ENCODE peak calls at places on chromosomes 6 and 20, in five cellular contexts. One of them, this sample, is unnamed.

GRCh38 chr20:45372646-45373352 is 5.3 kb downstream of the TP53TG5 start:
- DNase-seq in choroid plexus epithelial cell: no peak
- DNase-seq in ovary: no peak
- DNase-seq in fibroblast of mammary gland: no peak
- DNase-seq in HFF-Myc: no peak
- DNase-seq in this sample: peak

GRCh38 chr6:36442671-36443497 is at the start of the genes KCTD20 and PXT1:
- DNase-seq in choroid plexus epithelial cell: peak
- DNase-seq in ovary: peak
- DNase-seq in fibroblast of mammary gland: peak
- DNase-seq in HFF-Myc: peak
- DNase-seq in this sample: peak

GRCh38 chr20:51541189-51542032 is 1.1 kb downstream of the NFATC2 start:
- DNase-seq in choroid plexus epithelial cell: peak
- DNase-seq in ovary: peak
- DNase-seq in fibroblast of mammary gland: peak
- DNase-seq in HFF-Myc: no peak
- DNase-seq in this sample: peak

GRCh38 chr6:85126448-85127178 is 323.3 kb upstream of the NT5E start:
- DNase-seq in choroid plexus epithelial cell: peak
- DNase-seq in ovary: peak
- DNase-seq in fibroblast of mammary gland: peak
- DNase-seq in HFF-Myc: peak
- DNase-seq in this sample: peak

GRCh38 chr20:1426231-1426849 is 33.5 kb upstream of the FKBP1A start:
- DNase-seq in choroid plexus epithelial cell: no peak
- DNase-seq in ovary: no peak
- DNase-seq in fibroblast of mammary gland: no peak
- DNase-seq in HFF-Myc: no peak
- DNase-seq in this sample: no peak

GRCh38 chr6:138428943-138429616 is 25.1 kb downstream of the HEBP2 start:
- DNase-seq in choroid plexus epithelial cell: peak
- DNase-seq in ovary: no peak
- DNase-seq in fibroblast of mammary gland: peak
- DNase-seq in HFF-Myc: peak
- DNase-seq in this sample: peak

GRCh38 chr6:75205776-75206334 is at the start of gene COL12A1:
- DNase-seq in choroid plexus epithelial cell: peak
- DNase-seq in ovary: peak
- DNase-seq in fibroblast of mammary gland: peak
- DNase-seq in HFF-Myc: peak
- DNase-seq in this sample: peak

GRCh38 chr6:27332692-27333641 is 20.9 kb upstream of the POM121L2 start:
- DNase-seq in choroid plexus epithelial cell: peak
- DNase-seq in ovary: peak
- DNase-seq in fibroblast of mammary gland: peak
- DNase-seq in HFF-Myc: peak
- DNase-seq in this sample: peak

GRCh38 chr6:139290787-139291294 is 957 bp downstream of the TXLNB start:
- DNase-seq in choroid plexus epithelial cell: peak
- DNase-seq in ovary: no peak
- DNase-seq in fibroblast of mammary gland: peak
- DNase-seq in HFF-Myc: no peak
- DNase-seq in this sample: no peak

GRCh38 chr6:149216459-149216858 is 101.1 kb upstream of the TAB2 start:
- DNase-seq in choroid plexus epithelial cell: no peak
- DNase-seq in ovary: no peak
- DNase-seq in fibroblast of mammary gland: no peak
- DNase-seq in HFF-Myc: no peak
- DNase-seq in this sample: no peak

GRCh38 chr6:158847786-158848185 is 28.6 kb upstream of the EZR start:
- DNase-seq in choroid plexus epithelial cell: no peak
- DNase-seq in ovary: no peak
- DNase-seq in fibroblast of mammary gland: no peak
- DNase-seq in HFF-Myc: no peak
- DNase-seq in this sample: peak

GRCh38 chr6:55983861-55984260 is 108.5 kb upstream of the BMP5 start:
- DNase-seq in choroid plexus epithelial cell: no peak
- DNase-seq in ovary: no peak
- DNase-seq in fibroblast of mammary gland: no peak
- DNase-seq in HFF-Myc: no peak
- DNase-seq in this sample: no peak

GRCh38 chr20:37147250-37147649 is 31.9 kb upstream of the RPN2 start:
- DNase-seq in choroid plexus epithelial cell: no peak
- DNase-seq in ovary: no peak
- DNase-seq in fibroblast of mammary gland: no peak
- DNase-seq in HFF-Myc: no peak
- DNase-seq in this sample: no peak

GRCh38 chr6:114740547-114740946 is 397.7 kb upstream of the HS3ST5 start:
- DNase-seq in choroid plexus epithelial cell: no peak
- DNase-seq in ovary: no peak
- DNase-seq in fibroblast of mammary gland: no peak
- DNase-seq in HFF-Myc: no peak
- DNase-seq in this sample: no peak

GRCh38 chr6:159941286-159942113 is 27.4 kb upstream of the IGF2R start:
- DNase-seq in choroid plexus epithelial cell: peak
- DNase-seq in ovary: no peak
- DNase-seq in fibroblast of mammary gland: peak
- DNase-seq in HFF-Myc: no peak
- DNase-seq in this sample: peak

GRCh38 chr6:52317841-52318581 is 33.5 kb upstream of the MCM3 start:
- DNase-seq in choroid plexus epithelial cell: peak
- DNase-seq in ovary: no peak
- DNase-seq in fibroblast of mammary gland: peak
- DNase-seq in HFF-Myc: no peak
- DNase-seq in this sample: peak

GRCh38 chr6:40308533-40309306 is 278.4 kb downstream of the LRFN2 start:
- DNase-seq in choroid plexus epithelial cell: peak
- DNase-seq in ovary: peak
- DNase-seq in fibroblast of mammary gland: peak
- DNase-seq in HFF-Myc: peak
- DNase-seq in this sample: peak

GRCh38 chr20:48760403-48760889 is 67.4 kb downstream of the PREX1 start:
- DNase-seq in choroid plexus epithelial cell: peak
- DNase-seq in ovary: no peak
- DNase-seq in fibroblast of mammary gland: peak
- DNase-seq in HFF-Myc: no peak
- DNase-seq in this sample: peak

GRCh38 chr6:35050988-35051330 is 90.2 kb downstream of the TCP11 start:
- DNase-seq in choroid plexus epithelial cell: no peak
- DNase-seq in ovary: no peak
- DNase-seq in fibroblast of mammary gland: no peak
- DNase-seq in HFF-Myc: no peak
- DNase-seq in this sample: no peak

GRCh38 chr6:112311950-112312547 is 35.1 kb upstream of the RFPL4B start:
- DNase-seq in choroid plexus epithelial cell: peak
- DNase-seq in ovary: no peak
- DNase-seq in fibroblast of mammary gland: peak
- DNase-seq in HFF-Myc: no peak
- DNase-seq in this sample: peak

GRCh38 chr6:160040055-160040454 is 71.2 kb downstream of the IGF2R start:
- DNase-seq in choroid plexus epithelial cell: no peak
- DNase-seq in ovary: no peak
- DNase-seq in fibroblast of mammary gland: no peak
- DNase-seq in HFF-Myc: no peak
- DNase-seq in this sample: no peak

GRCh38 chr6:87618531-87618930 is 28.6 kb downstream of the ORC3 start:
- DNase-seq in choroid plexus epithelial cell: peak
- DNase-seq in ovary: no peak
- DNase-seq in fibroblast of mammary gland: peak
- DNase-seq in HFF-Myc: no peak
- DNase-seq in this sample: no peak

GRCh38 chr20:60233006-60233405 is 274.8 kb downstream of the CDH26 start:
- DNase-seq in choroid plexus epithelial cell: no peak
- DNase-seq in ovary: no peak
- DNase-seq in fibroblast of mammary gland: peak
- DNase-seq in HFF-Myc: no peak
- DNase-seq in this sample: no peak

GRCh38 chr20:12965212-12965879 is 43.4 kb upstream of the SPTLC3 start:
- DNase-seq in choroid plexus epithelial cell: no peak
- DNase-seq in ovary: no peak
- DNase-seq in fibroblast of mammary gland: peak
- DNase-seq in HFF-Myc: no peak
- DNase-seq in this sample: no peak

GRCh38 chr6:48412656-48413055 is 301.7 kb upstream of the PTCHD4 start:
- DNase-seq in choroid plexus epithelial cell: no peak
- DNase-seq in ovary: no peak
- DNase-seq in fibroblast of mammary gland: no peak
- DNase-seq in HFF-Myc: no peak
- DNase-seq in this sample: no peak

GRCh38 chr6:166751051-166751595 is 124.1 kb upstream of the RPS6KA2 start:
- DNase-seq in choroid plexus epithelial cell: no peak
- DNase-seq in ovary: no peak
- DNase-seq in fibroblast of mammary gland: no peak
- DNase-seq in HFF-Myc: no peak
- DNase-seq in this sample: no peak

GRCh38 chr20:24604966-24605365 is 135.5 kb downstream of the SYNDIG1 start:
- DNase-seq in choroid plexus epithelial cell: no peak
- DNase-seq in ovary: no peak
- DNase-seq in fibroblast of mammary gland: no peak
- DNase-seq in HFF-Myc: no peak
- DNase-seq in this sample: no peak

GRCh38 chr20:53004267-53004813 is 32.2 kb downstream of the TSHZ2 start:
- DNase-seq in choroid plexus epithelial cell: no peak
- DNase-seq in ovary: no peak
- DNase-seq in fibroblast of mammary gland: no peak
- DNase-seq in HFF-Myc: no peak
- DNase-seq in this sample: no peak

GRCh38 chr6:166471797-166472260 is 89.1 kb upstream of the MPC1 start:
- DNase-seq in choroid plexus epithelial cell: no peak
- DNase-seq in ovary: peak
- DNase-seq in fibroblast of mammary gland: no peak
- DNase-seq in HFF-Myc: no peak
- DNase-seq in this sample: no peak

GRCh38 chr6:31567531-31568370 is 4.3 kb upstream of the LTA start:
- DNase-seq in choroid plexus epithelial cell: no peak
- DNase-seq in ovary: no peak
- DNase-seq in fibroblast of mammary gland: no peak
- DNase-seq in HFF-Myc: no peak
- DNase-seq in this sample: no peak

GRCh38 chr6:43635387-43636311 is at the start of gene MAD2L1BP:
- DNase-seq in choroid plexus epithelial cell: peak
- DNase-seq in ovary: peak
- DNase-seq in fibroblast of mammary gland: peak
- DNase-seq in HFF-Myc: no peak
- DNase-seq in this sample: peak

DNA sequence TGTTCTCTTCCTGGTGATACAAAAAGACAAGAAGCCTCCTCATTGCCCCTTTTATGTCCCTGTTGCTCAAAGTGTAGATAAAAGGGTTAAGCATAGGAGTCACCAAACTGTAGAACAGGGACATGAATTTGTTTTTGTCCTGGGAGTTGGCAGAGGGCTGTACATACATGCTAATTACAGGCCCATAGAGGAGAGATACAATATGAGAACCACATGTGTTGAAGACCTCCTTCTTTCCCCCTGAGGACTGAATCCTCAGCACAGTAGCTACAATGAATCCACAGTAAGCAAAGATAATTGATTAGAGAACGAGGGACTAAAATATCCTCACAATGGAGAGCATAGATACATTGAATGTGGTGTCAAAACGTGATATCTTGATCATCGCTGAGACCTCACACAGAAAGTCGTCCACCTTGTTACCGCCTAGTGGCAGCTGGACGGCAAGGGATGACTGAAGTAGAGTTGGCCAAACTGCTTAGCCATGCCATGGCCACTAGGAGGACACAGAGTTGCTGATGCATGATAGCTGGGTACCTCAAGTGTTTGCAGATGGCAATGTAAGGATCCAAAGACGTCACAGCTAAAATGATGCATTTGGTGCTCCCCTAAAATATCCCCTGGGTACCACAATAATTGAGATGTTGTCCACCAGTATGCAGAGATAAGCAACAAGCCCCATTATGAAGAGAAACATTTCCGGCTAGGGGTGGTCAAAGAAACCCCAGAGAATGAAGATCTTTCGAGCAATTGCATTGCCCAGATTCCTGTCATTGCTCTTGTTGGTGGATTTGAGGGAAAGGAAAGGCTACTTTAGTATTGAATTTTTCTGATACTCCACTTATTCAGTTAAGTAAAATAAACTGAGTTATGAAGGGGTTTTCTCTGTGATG is 15.0 kb downstream of the OR2B3 start:
- DNase-seq in choroid plexus epithelial cell: peak
- DNase-seq in ovary: no peak
- DNase-seq in fibroblast of mammary gland: peak
- DNase-seq in HFF-Myc: peak
- DNase-seq in this sample: peak
- TF ChIP-seq CTCF in choroid plexus epithelial cell: peak
- TF ChIP-seq CTCF in ovary: no peak
- TF ChIP-seq CTCF in fibroblast of mammary gland: peak
- TF ChIP-seq CTCF in HFF-Myc: peak
- TF ChIP-seq CTCF in this sample: peak

GRCh38 chr6:104941694-104942177 is 15.2 kb upstream of the LIN28B start:
- DNase-seq in choroid plexus epithelial cell: no peak
- DNase-seq in ovary: no peak
- DNase-seq in fibroblast of mammary gland: no peak
- DNase-seq in HFF-Myc: no peak
- DNase-seq in this sample: no peak
- H3K4me3 ChIP-seq in choroid plexus epithelial cell: peak
- H3K4me3 ChIP-seq in ovary: no peak
- H3K4me3 ChIP-seq in fibroblast of mammary gland: no peak
- H3K4me3 ChIP-seq in HFF-Myc: no peak
- H3K4me3 ChIP-seq in this sample: no peak

GRCh38 chr6:17505062-17505476 is 95.0 kb upstream of the FAM8A1 start:
- DNase-seq in choroid plexus epithelial cell: peak
- DNase-seq in ovary: no peak
- DNase-seq in fibroblast of mammary gland: peak
- DNase-seq in HFF-Myc: no peak
- DNase-seq in this sample: peak
- TF ChIP-seq CTCF in choroid plexus epithelial cell: peak
- TF ChIP-seq CTCF in ovary: no peak
- TF ChIP-seq CTCF in fibroblast of mammary gland: peak
- TF ChIP-seq CTCF in HFF-Myc: no peak
- TF ChIP-seq CTCF in this sample: peak

DNA sequence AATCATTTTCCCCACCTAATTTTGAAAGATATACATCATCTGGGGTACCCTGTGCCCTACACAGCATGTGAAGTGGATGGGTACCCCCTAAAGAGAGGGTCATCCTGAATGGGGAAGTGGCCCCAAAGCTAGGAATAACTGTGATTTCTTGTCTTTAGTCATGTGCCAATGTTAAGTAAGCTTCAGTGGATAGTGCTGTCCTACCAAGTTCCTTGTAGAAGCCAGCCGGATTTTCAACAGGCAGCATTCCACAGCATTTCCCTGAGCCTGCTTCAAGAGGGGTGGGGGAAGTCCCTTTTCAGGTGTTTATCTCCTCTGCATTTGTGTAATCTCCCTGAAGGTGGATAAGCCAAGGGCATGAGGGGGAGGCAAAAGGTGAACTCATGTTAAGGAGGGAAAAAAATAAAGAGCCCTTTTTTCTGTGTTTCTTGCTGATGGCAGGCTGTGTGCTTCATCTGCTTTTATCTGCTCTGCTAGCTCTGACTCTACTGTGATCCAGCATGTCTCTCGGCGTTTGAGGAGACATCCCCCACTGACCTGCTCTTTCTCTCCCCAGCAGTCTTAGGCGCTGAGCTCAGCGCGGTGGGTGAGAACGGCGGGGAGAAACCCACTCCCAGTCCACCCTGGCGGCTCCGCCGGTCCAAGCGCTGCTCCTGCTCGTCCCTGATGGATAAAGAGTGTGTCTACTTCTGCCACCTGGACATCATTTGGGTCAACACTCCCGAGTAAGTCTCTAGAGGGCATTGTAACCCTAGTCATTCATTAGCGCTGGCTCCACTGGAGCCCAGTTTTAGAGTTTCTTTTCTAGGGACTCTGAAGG is 1.8 kb downstream of the EDN1 start:
- DNase-seq in choroid plexus epithelial cell: peak
- DNase-seq in ovary: no peak
- DNase-seq in fibroblast of mammary gland: no peak
- DNase-seq in HFF-Myc: no peak
- DNase-seq in this sample: peak
- H3K4me3 ChIP-seq in choroid plexus epithelial cell: peak
- H3K4me3 ChIP-seq in ovary: peak
- H3K4me3 ChIP-seq in fibroblast of mammary gland: no peak
- H3K4me3 ChIP-seq in HFF-Myc: peak
- H3K4me3 ChIP-seq in this sample: peak